ENCODE peak calls at places on chromosomes 16 and 17, in four cellular contexts. M is progenitor cell of endocrine pancreas; I is activated T-helper 1 cell treated with anti-CD3 and anti-CD28 coated beads, Interleukin-12 subunit alpha, Interleukin-12 subunit beta, Interleukin-2, Interleukin-4 antibody, amounts not matched to agents 30 ng/mL and 10 ng/mL and 1 ng/mL, durations not matched to agents 14 hours and 24 hours and 36 hours; C is pancreas. V is an unnamed sample.

GRCh38 chr17:13182854-13183253 is 165.0 kb upstream of the ELAC2 start:
- DNase-seq in C (no peak), M (peak), I (no peak), V (no peak)

GRCh38 chr17:68197997-68198930 is 49.6 kb upstream of the AMZ2 start:
- DNase-seq in I (no peak), C (no peak), M (no peak), V (no peak)

GRCh38 chr16:85753559-85753958 is 2.7 kb upstream of the C16orf74 start:
- DNase-seq in C (peak), I (no peak), M (no peak), V (no peak)

GRCh38 chr16:87332150-87332549 is 15.0 kb upstream of the C16orf95 start:
- DNase-seq in M (no peak), I (no peak), C (no peak), V (no peak)

GRCh38 chr16:66471696-66472393 is 44.8 kb downstream of the BEAN1 start:
- DNase-seq in M (no peak), I (no peak), C (no peak), V (no peak)

GRCh38 chr17:19270347-19270950 is 33.3 kb downstream of the EPN2 start:
- DNase-seq in M (no peak), C (no peak), I (no peak), V (no peak)

GRCh38 chr16:10619271-10619849 is 39.0 kb upstream of the EMP2 start:
- DNase-seq in M (no peak), C (no peak), I (no peak), V (no peak)

GRCh38 chr17:21462259-21462658 is 86.1 kb downstream of the KCNJ12 start:
- DNase-seq in I (no peak), C (no peak), M (no peak), V (no peak)

GRCh38 chr16:11135167-11135973 is 120.6 kb downstream of the SOCS1 start:
- DNase-seq in C (no peak), M (no peak), I (no peak), V (no peak)

GRCh38 chr17:46917516-46917915 is 5.4 kb upstream of the GOSR2 start:
- DNase-seq in I (no peak), M (no peak), C (no peak), V (no peak)

GRCh38 chr16:11687606-11688519 is 19.6 kb downstream of the SNN start:
- DNase-seq in I (no peak), C (no peak), M (no peak), V (no peak)

GRCh38 chr17:58186591-58186990 is 5.9 kb upstream of the EPX start:
- DNase-seq in M (no peak), I (no peak), C (no peak), V (no peak)

GRCh38 chr17:2701161-2701995 is 10.2 kb downstream of the CLUH start:
- DNase-seq in C (no peak), M (no peak), I (no peak), V (no peak)

GRCh38 chr16:51710930-51711563 is 560.0 kb upstream of the SALL1 start:
- DNase-seq in M (no peak), C (no peak), I (no peak), V (no peak)

GRCh38 chr17:2560658-2561057 is 32.8 kb upstream of the PAFAH1B1 start:
- DNase-seq in I (no peak), C (no peak), M (no peak), V (no peak)

GRCh38 chr16:48432136-48432535 is 46.9 kb upstream of the SIAH1 start:
- DNase-seq in C (no peak), M (no peak), I (no peak), V (no peak)

GRCh38 chr17:2683912-2684311 is 27.7 kb downstream of the CLUH start:
- DNase-seq in M (no peak), C (no peak), I (no peak), V (no peak)

GRCh38 chr17:31789707-31790505 is 69.1 kb downstream of the COPRS start:
- DNase-seq in C (no peak), I (no peak), M (no peak), V (no peak)

GRCh38 chr17:81094744-81095607 is 60.0 kb downstream of the BAIAP2 start:
- DNase-seq in M (peak), C (peak), I (peak), V (peak)